ENCODE peak calls at places on chromosomes 4 and X, in five cellular contexts. P, A, R, I and E are unnamed samples.

GRCh38 chrX:48531359-48531954 is 8.1 kb upstream of the TBC1D25 start:
- DNase-seq in P (no peak), A (no peak), R (no peak), I (no peak), E (no peak)

GRCh38 chrX:6291444-6291843 is 62.8 kb upstream of the NLGN4X start:
- DNase-seq in P (no peak), A (no peak), R (no peak), I (no peak), E (no peak)

GRCh38 chr4:10371869-10372471 is 85.3 kb downstream of the ZNF518B start:
- DNase-seq in P (no peak), A (no peak), R (no peak), I (no peak), E (no peak)

GRCh38 chr4:122930877-122931276 is 8.5 kb upstream of the NUDT6 start:
- DNase-seq in P (no peak), A (no peak), R (no peak), I (no peak), E (no peak)

GRCh38 chrX:16319929-16320328 is 152.6 kb downstream of the MAGEB17 start:
- DNase-seq in P (no peak), A (no peak), R (no peak), I (no peak), E (no peak)

GRCh38 chr4:22389240-22389871 is 126.5 kb downstream of the ADGRA3 start:
- DNase-seq in P (peak; percentile 46), A (peak; percentile 74), R (no peak), I (no peak), E (no peak)

GRCh38 chrX:122046226-122046625 is 998.8 kb downstream of the GLUD2 start:
- DNase-seq in P (no peak), A (no peak), R (no peak), I (no peak), E (no peak)

GRCh38 chr4:26267087-26267486 is 53.7 kb upstream of the RBPJ start:
- DNase-seq in P (peak; percentile 47), A (peak; percentile 78), R (peak; percentile 39), I (peak; percentile 24), E (no peak)

GRCh38 chrX:39059866-39060265 is 258.6 kb downstream of the MID1IP1 start:
- DNase-seq in P (no peak), A (no peak), R (no peak), I (no peak), E (no peak)

GRCh38 chrX:39065051-39065871 is 264.0 kb downstream of the MID1IP1 start:
- DNase-seq in P (no peak), A (no peak), R (no peak), I (no peak), E (no peak)

GRCh38 chrX:39058724-39059123 is 257.5 kb downstream of the MID1IP1 start:
- DNase-seq in P (no peak), A (no peak), R (no peak), I (no peak), E (no peak)

GRCh38 chrX:39063702-39064101 is 262.4 kb downstream of the MID1IP1 start:
- DNase-seq in P (no peak), A (no peak), R (no peak), I (no peak), E (no peak)

GRCh38 chrX:39063037-39063436 is 261.8 kb downstream of the MID1IP1 start:
- DNase-seq in P (peak; percentile 45), A (no peak), R (no peak), I (no peak), E (peak; percentile 70)
- H3K4me1 ChIP-seq in P (no peaks in the 10 kb centered on the region), A (no peaks in the 10 kb centered on the region), R (no peaks in the 10 kb centered on the region), I (no peaks in the 10 kb centered on the region), E (no peaks in the 10 kb centered on the region)

GRCh38 chr4:119211856-119212250 is 660 bp upstream of the USP53 start:
- DNase-seq in P (no peak), A (no peak), R (no peak), I (peak; percentile 35), E (peak; percentile 59)

GRCh38 chr4:119210760-119211159 is 1.8 kb upstream of the USP53 start:
- DNase-seq in P (no peak), A (no peak), R (no peak), I (no peak), E (no peak)

GRCh38 chr4:119209586-119209985 is 2.9 kb upstream of the USP53 start:
- DNase-seq in P (peak; percentile 20), A (no peak), R (no peak), I (no peak), E (no peak)

GRCh38 chr4:119212251-119212963 is at the start of gene USP53:
- DNase-seq in P (peak; percentile 99), A (peak; percentile 99), R (peak; percentile 98), I (peak; percentile 99), E (peak; percentile 98)

GRCh38 chr4:119212964-119213606 is 572 bp downstream of the USP53 start:
- DNase-seq in P (peak; percentile 85), A (peak; percentile 79), R (peak; percentile 73), I (peak; percentile 74), E (peak; percentile 94)
- TF ChIP-seq POLR2A in P (no peak), A (no peak), R (no peak), I (no peak), E (peak; percentile 9)

GRCh38 chrX:15216280-15216679 is 53.6 kb downstream of the ASB9 start:
- DNase-seq in P (no peak), A (no peak), R (no peak), I (no peak), E (no peak)
- H3K4me1 ChIP-seq in P (no peaks in the 10 kb centered on the region), A (no peaks in the 10 kb centered on the region), R (no peaks in the 10 kb centered on the region), I (no peaks in the 10 kb centered on the region), E (no peaks in the 10 kb centered on the region)

GRCh38 chrX:106300656-106301055 is 132.6 kb downstream of the PWWP3B start:
- DNase-seq in P (no peak), A (no peak), R (no peak), I (no peak), E (no peak)

GRCh38 chrX:106302304-106302703 is 134.2 kb downstream of the PWWP3B start:
- DNase-seq in P (no peak), A (no peak), R (no peak), I (no peak), E (no peak)

GRCh38 chrX:106300239-106300638 is 132.1 kb downstream of the PWWP3B start:
- DNase-seq in P (no peak), A (no peak), R (no peak), I (no peak), E (no peak)
- TF ChIP-seq POLR2A in P (no peak), A (no peak), R (no peak), I (no peak), E (no peak)

GRCh38 chrX:19870710-19871490 is 16.5 kb downstream of the SH3KBP1 start:
- DNase-seq in P (no peak), A (no peak), R (no peak), I (no peak), E (no peak)

GRCh38 chrX:19877431-19877830 is 10.0 kb downstream of the SH3KBP1 start:
- DNase-seq in P (no peak), A (no peak), R (no peak), I (no peak), E (no peak)

GRCh38 chrX:19876962-19877361 is 10.4 kb downstream of the SH3KBP1 start:
- DNase-seq in P (no peak), A (no peak), R (no peak), I (no peak), E (no peak)

GRCh38 chrX:19875051-19875432 is 12.4 kb downstream of the SH3KBP1 start:
- DNase-seq in P (no peak), A (no peak), R (no peak), I (no peak), E (no peak)

DNA sequence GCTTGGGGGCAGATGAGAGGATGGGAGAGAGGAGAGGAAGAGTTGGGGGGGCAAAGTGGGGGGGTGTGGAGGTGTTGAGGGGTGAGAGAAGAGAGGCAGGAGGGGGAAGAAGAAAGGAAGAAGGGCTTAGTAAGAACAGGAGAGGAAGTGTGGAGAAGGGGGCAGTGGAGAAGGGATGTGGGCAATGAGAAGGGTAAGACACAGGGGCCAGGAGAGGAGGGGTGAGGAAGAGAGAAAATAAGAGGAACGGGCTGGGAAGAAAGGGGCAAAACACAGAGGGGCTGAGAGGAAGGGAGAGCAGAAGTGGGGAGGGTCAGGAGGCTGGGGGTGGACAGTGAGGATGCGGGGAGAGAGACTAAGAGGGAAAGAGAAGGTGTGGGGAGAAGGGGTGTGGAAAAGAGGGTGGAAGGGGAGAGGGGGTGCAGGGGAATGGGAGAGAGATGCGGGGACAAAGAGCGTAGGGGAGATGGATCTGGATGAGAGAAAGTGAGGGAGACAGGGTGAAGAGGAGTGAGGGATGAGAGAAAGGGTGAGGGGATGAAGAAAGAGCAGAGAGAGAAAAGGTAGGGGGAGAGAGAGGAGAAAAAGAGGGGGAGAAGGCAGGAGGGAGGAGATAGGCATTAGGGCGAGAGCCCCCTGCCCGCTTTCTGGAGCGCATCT is 12.9 kb downstream of the SH3KBP1 start:
- DNase-seq in P (no peak), A (no peak), R (no peak), I (no peak), E (no peak)
- H3K4me1 ChIP-seq in P (no peaks in the 10 kb centered on the region), A (no peaks in the 10 kb centered on the region), R (no peaks in the 10 kb centered on the region), I (no peaks in the 10 kb centered on the region), E (no peaks in the 10 kb centered on the region)

DNA sequence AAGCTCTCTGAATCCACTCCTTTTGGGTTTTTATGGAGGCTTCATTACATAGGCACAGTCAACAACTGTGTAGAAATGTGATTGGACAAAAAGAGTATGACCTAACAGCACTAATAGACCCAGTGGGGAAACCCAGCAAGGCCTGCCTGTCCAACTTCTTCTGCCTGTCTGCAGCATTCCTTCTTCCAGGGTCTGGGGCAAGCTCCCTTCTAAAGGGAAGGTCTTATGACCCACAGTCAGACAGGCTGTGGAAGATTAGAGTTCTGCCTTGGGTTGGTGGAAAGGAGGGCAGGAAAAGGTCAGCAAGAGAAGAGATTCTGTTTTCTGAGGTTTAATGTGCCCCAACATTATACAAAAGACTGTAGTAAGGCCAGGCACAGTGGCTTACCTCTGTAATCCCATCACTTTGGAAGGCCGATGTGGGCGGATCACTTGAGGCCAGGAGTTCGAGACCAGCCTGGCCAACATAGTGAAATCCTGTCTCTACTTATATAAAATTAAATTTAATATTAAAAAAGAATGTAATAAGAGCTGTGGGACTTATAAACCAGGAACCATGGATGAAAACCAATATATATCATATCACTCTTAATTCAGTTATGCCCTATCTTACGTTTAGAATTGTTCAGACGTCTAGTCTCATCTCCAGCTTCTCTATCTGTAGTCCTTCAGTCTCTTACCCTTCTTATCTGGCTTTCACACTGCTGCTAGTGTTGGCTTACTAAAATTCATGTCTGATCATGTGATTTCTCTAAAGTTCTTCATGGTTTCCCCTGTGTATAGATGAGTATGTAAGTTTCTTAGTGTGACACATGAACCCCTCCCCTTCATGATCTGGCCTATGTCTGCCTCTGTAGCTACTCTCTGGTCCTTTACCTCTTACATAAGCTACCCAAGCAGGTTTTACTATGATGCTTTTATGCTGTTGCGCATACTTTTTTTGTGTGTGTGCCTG is 6.2 kb downstream of the CLCN3 start:
- DNase-seq in P (no peak), A (no peak), R (no peak), I (no peak), E (no peak)
- TF ChIP-seq POLR2A in P (no peak), A (no peak), R (no peak), I (no peak), E (no peak)

GRCh38 chr4:143286733-143287570 is 49.7 kb upstream of the GAB1 start:
- DNase-seq in P (no peak), A (no peak), R (no peak), I (no peak), E (no peak)
- H3K4me1 ChIP-seq in P (peaks cover 7% of the 10 kb centered on the region), A (no peaks in the 10 kb centered on the region), R (peaks cover 5% of the 10 kb centered on the region), I (no peaks in the 10 kb centered on the region), E (peaks cover 36% of the 10 kb centered on the region)